ENCODE peak calls at places on chromosomes 3 and 15, in eight cellular contexts. S, G, K, P, F, U, E and T are unnamed samples.

GRCh38 chr3:48493203-48493501 is 10.8 kb downstream of the SHISA5 start:
- DNase-seq in P (no peak), F (no peak), U (no peak), G (no peak), S (no peak), E (no peak), K (no peak), T (no peak)

GRCh38 chr15:90138071-90138833 is 36.0 kb upstream of the IDH2 start:
- DNase-seq in F (no peak), E (no peak), P (no peak), K (no peak), U (no peak), S (no peak), G (no peak), T (no peak)

GRCh38 chr3:154730221-154730620 is 300.2 kb upstream of the GPR149 start:
- DNase-seq in K (no peak), S (no peak), U (no peak), E (no peak), P (no peak), F (peak; percentile 20), G (no peak), T (no peak)

GRCh38 chr15:27601239-27601942 is 497.7 kb downstream of the OCA2 start:
- DNase-seq in F (peak; percentile 7), U (no peak), G (no peak), P (no peak), S (no peak), E (no peak), K (no peak), T (no peak)

GRCh38 chr3:4906107-4906621 is 73.1 kb upstream of the BHLHE40 start:
- DNase-seq in U (peak; percentile 30), S (no peak), F (peak; percentile 12), E (no peak), P (no peak), K (no peak), G (peak; percentile 62), T (no peak)

GRCh38 chr15:98684441-98684840 is 36.1 kb downstream of the IGF1R start:
- DNase-seq in F (peak; percentile 81), E (no peak), K (no peak), U (peak; percentile 60), P (peak; percentile 31), G (peak; percentile 70), S (no peak), T (peak; percentile 37)

GRCh38 chr3:37743974-37744373 is 117.7 kb upstream of the CTDSPL start:
- DNase-seq in E (no peak), U (no peak), G (no peak), S (no peak), F (no peak), P (no peak), K (no peak), T (no peak)

GRCh38 chr15:55590788-55591187 is 2.6 kb upstream of the PYGO1 start:
- DNase-seq in G (no peak), F (no peak), K (no peak), S (no peak), U (no peak), P (no peak), E (no peak), T (no peak)

GRCh38 chr3:146550743-146551510 is 6.5 kb upstream of the PLSCR1 start:
- DNase-seq in P (peak; percentile 84), K (no peak), S (no peak), G (peak; percentile 89), U (peak; percentile 82), E (no peak), F (peak; percentile 94), T (peak; percentile 54)

GRCh38 chr15:43370310-43370974 is 401 bp downstream of the ZSCAN29 start:
- DNase-seq in U (peak; percentile 36), P (no peak), K (peak; percentile 23), E (no peak), G (peak; percentile 31), F (peak; percentile 59), S (no peak), T (peak; percentile 37)

GRCh38 chr3:122353901-122354401 is 28.9 kb downstream of the CSTA start:
- DNase-seq in K (no peak), E (no peak), U (no peak), F (no peak), P (no peak), S (no peak), G (no peak), T (no peak)

GRCh38 chr15:33119263-33119662 is 75.3 kb downstream of the FMN1 start:
- DNase-seq in G (no peak), U (no peak), E (no peak), S (no peak), P (no peak), F (no peak), K (no peak), T (no peak)

GRCh38 chr3:144744473-144744872 is 772.9 kb downstream of the DIPK2A start:
- DNase-seq in E (no peak), U (no peak), S (no peak), P (no peak), F (no peak), K (no peak), G (no peak), T (no peak)

GRCh38 chr3:37742121-37742520 is 119.6 kb upstream of the CTDSPL start:
- DNase-seq in F (no peak), U (no peak), K (no peak), P (no peak), E (no peak), G (no peak), S (no peak), T (no peak)

GRCh38 chr15:68220967-68221366 is 8.6 kb downstream of the CLN6 start:
- DNase-seq in F (no peak), S (no peak), K (no peak), E (no peak), U (no peak), P (no peak), G (no peak), T (no peak)

GRCh38 chr15:32649336-32649735 is 7.8 kb downstream of the SCG5 start:
- DNase-seq in P (no peak), F (peak; percentile 63), S (no peak), K (no peak), U (peak; percentile 47), E (no peak), G (peak; percentile 42), T (peak; percentile 50)

GRCh38 chr15:96362001-96362758 is 31.7 kb downstream of the NR2F2 start:
- DNase-seq in F (peak; percentile 7), S (no peak), G (no peak), U (no peak), K (no peak), P (no peak), E (no peak), T (no peak)

GRCh38 chr15:101560722-101561583 is 71.4 kb upstream of the PCSK6 start:
- DNase-seq in G (no peak), K (no peak), P (no peak), S (no peak), E (no peak), F (no peak), U (no peak), T (no peak)

GRCh38 chr3:56467108-56467507 is 1.2 kb downstream of the ERC2 start:
- DNase-seq in P (peak; percentile 28), F (peak; percentile 78), E (no peak), G (peak; percentile 61), K (peak; percentile 96), U (peak; percentile 52), S (peak; percentile 79), T (no peak)

GRCh38 chr15:52013151-52013791 is 5.7 kb upstream of the MAPK6 start:
- DNase-seq in F (peak; percentile 60), U (peak; percentile 37), P (peak; percentile 61), E (no peak), K (no peak), S (no peak), G (peak; percentile 66), T (peak; percentile 34)